ENCODE peak calls at places on chromosomes 5 and 9, in eight cellular contexts. One of them, this sample, is unnamed.

GRCh38 chr9:36118706-36119105 is 17.8 kb upstream of the GLIPR2 start:
- DNase-seq in ovary: no peak
- DNase-seq in skeletal muscle cell: no peak
- DNase-seq in left ventricle myocardium superior: no peak
- DNase-seq in Daoy: no peak
- DNase-seq in fibroblast of the aortic adventitia: no peak
- DNase-seq in NCI-H510A: peak; percentile 53
- DNase-seq in T-helper 1 cell: no peak
- DNase-seq in this sample: no peak

GRCh38 chr9:17065062-17065461 is 69.8 kb upstream of the CNTLN start:
- DNase-seq in T-helper 1 cell: no peak
- DNase-seq in left ventricle myocardium superior: no peak
- DNase-seq in Daoy: peak; percentile 17
- DNase-seq in ovary: no peak
- DNase-seq in skeletal muscle cell: no peak
- DNase-seq in NCI-H510A: no peak
- DNase-seq in fibroblast of the aortic adventitia: peak; percentile 49
- DNase-seq in this sample: peak; percentile 48

GRCh38 chr9:117757566-117757965 is 53.4 kb downstream of the TLR4 start:
- DNase-seq in skeletal muscle cell: no peak
- DNase-seq in left ventricle myocardium superior: no peak
- DNase-seq in NCI-H510A: no peak
- DNase-seq in ovary: no peak
- DNase-seq in fibroblast of the aortic adventitia: no peak
- DNase-seq in T-helper 1 cell: no peak
- DNase-seq in Daoy: no peak
- DNase-seq in this sample: no peak

GRCh38 chr9:112890106-112891081 is at the start of gene SLC46A2:
- DNase-seq in NCI-H510A: no peak
- DNase-seq in fibroblast of the aortic adventitia: no peak
- DNase-seq in ovary: no peak
- DNase-seq in left ventricle myocardium superior: peak; percentile 68
- DNase-seq in Daoy: no peak
- DNase-seq in skeletal muscle cell: no peak
- DNase-seq in T-helper 1 cell: no peak
- DNase-seq in this sample: peak; percentile 29

GRCh38 chr9:104961238-104961637 is 33.3 kb upstream of the ABCA1 start:
- DNase-seq in skeletal muscle cell: peak; percentile 87
- DNase-seq in T-helper 1 cell: peak; percentile 20
- DNase-seq in NCI-H510A: peak; percentile 45
- DNase-seq in fibroblast of the aortic adventitia: no peak
- DNase-seq in left ventricle myocardium superior: no peak
- DNase-seq in ovary: no peak
- DNase-seq in Daoy: peak; percentile 91
- DNase-seq in this sample: no peak

GRCh38 chr9:81621111-81621510 is 68.2 kb downstream of the TLE1 start:
- DNase-seq in Daoy: no peak
- DNase-seq in NCI-H510A: no peak
- DNase-seq in ovary: no peak
- DNase-seq in skeletal muscle cell: no peak
- DNase-seq in fibroblast of the aortic adventitia: no peak
- DNase-seq in T-helper 1 cell: no peak
- DNase-seq in left ventricle myocardium superior: no peak
- DNase-seq in this sample: no peak

GRCh38 chr5:143605403-143606005 is 202.0 kb upstream of the NR3C1 start:
- DNase-seq in Daoy: no peak
- DNase-seq in NCI-H510A: no peak
- DNase-seq in left ventricle myocardium superior: no peak
- DNase-seq in skeletal muscle cell: no peak
- DNase-seq in T-helper 1 cell: no peak
- DNase-seq in fibroblast of the aortic adventitia: peak; percentile 35
- DNase-seq in ovary: no peak
- DNase-seq in this sample: no peak

GRCh38 chr9:95783426-95783975 is 92.0 kb upstream of the ERCC6L2 start:
- DNase-seq in T-helper 1 cell: no peak
- DNase-seq in fibroblast of the aortic adventitia: no peak
- DNase-seq in skeletal muscle cell: peak; percentile 56
- DNase-seq in ovary: no peak
- DNase-seq in NCI-H510A: no peak
- DNase-seq in left ventricle myocardium superior: no peak
- DNase-seq in Daoy: peak; percentile 94
- DNase-seq in this sample: no peak

GRCh38 chr9:86854898-86855523 is 92.3 kb downstream of the GAS1 start:
- DNase-seq in T-helper 1 cell: no peak
- DNase-seq in NCI-H510A: no peak
- DNase-seq in fibroblast of the aortic adventitia: peak; percentile 77
- DNase-seq in Daoy: peak; percentile 93
- DNase-seq in ovary: peak; percentile 73
- DNase-seq in left ventricle myocardium superior: no peak
- DNase-seq in skeletal muscle cell: peak; percentile 88
- DNase-seq in this sample: no peak

GRCh38 chr5:10355071-10355889 is 1.8 kb downstream of the MARCHF6 start:
- DNase-seq in ovary: no peak
- DNase-seq in NCI-H510A: no peak
- DNase-seq in T-helper 1 cell: no peak
- DNase-seq in Daoy: peak; percentile 15
- DNase-seq in skeletal muscle cell: no peak
- DNase-seq in fibroblast of the aortic adventitia: peak; percentile 57
- DNase-seq in left ventricle myocardium superior: no peak
- DNase-seq in this sample: no peak

GRCh38 chr9:113626735-113627495 is 163.4 kb downstream of the RGS3 start:
- DNase-seq in T-helper 1 cell: no peak
- DNase-seq in skeletal muscle cell: no peak
- DNase-seq in left ventricle myocardium superior: peak; percentile 66
- DNase-seq in Daoy: no peak
- DNase-seq in ovary: no peak
- DNase-seq in NCI-H510A: no peak
- DNase-seq in fibroblast of the aortic adventitia: peak; percentile 39
- DNase-seq in this sample: peak; percentile 52

GRCh38 chr9:118321823-118322222 is 617.6 kb downstream of the TLR4 start:
- DNase-seq in NCI-H510A: no peak
- DNase-seq in ovary: no peak
- DNase-seq in Daoy: no peak
- DNase-seq in T-helper 1 cell: no peak
- DNase-seq in skeletal muscle cell: no peak
- DNase-seq in left ventricle myocardium superior: no peak
- DNase-seq in fibroblast of the aortic adventitia: no peak
- DNase-seq in this sample: no peak

GRCh38 chr9:127915801-127916664 is 808 bp downstream of the ST6GALNAC4 start:
- DNase-seq in skeletal muscle cell: no peak
- DNase-seq in ovary: peak; percentile 36
- DNase-seq in Daoy: no peak
- DNase-seq in left ventricle myocardium superior: no peak
- DNase-seq in T-helper 1 cell: no peak
- DNase-seq in fibroblast of the aortic adventitia: no peak
- DNase-seq in NCI-H510A: no peak
- DNase-seq in this sample: peak; percentile 26

GRCh38 chr9:131737426-131737825 is 2.5 kb downstream of the RAPGEF1 start:
- DNase-seq in left ventricle myocardium superior: no peak
- DNase-seq in T-helper 1 cell: no peak
- DNase-seq in Daoy: no peak
- DNase-seq in fibroblast of the aortic adventitia: no peak
- DNase-seq in ovary: no peak
- DNase-seq in NCI-H510A: no peak
- DNase-seq in skeletal muscle cell: no peak
- DNase-seq in this sample: no peak

GRCh38 chr9:115494393-115494792 is 376.4 kb upstream of the TNC start:
- DNase-seq in Daoy: no peak
- DNase-seq in fibroblast of the aortic adventitia: no peak
- DNase-seq in left ventricle myocardium superior: no peak
- DNase-seq in ovary: no peak
- DNase-seq in T-helper 1 cell: no peak
- DNase-seq in NCI-H510A: no peak
- DNase-seq in skeletal muscle cell: no peak
- DNase-seq in this sample: no peak

GRCh38 chr9:131278421-131279111 is 2.3 kb upstream of the FAM78A start:
- DNase-seq in skeletal muscle cell: no peak
- DNase-seq in left ventricle myocardium superior: no peak
- DNase-seq in fibroblast of the aortic adventitia: no peak
- DNase-seq in NCI-H510A: no peak
- DNase-seq in ovary: no peak
- DNase-seq in T-helper 1 cell: peak; percentile 20
- DNase-seq in Daoy: no peak
- DNase-seq in this sample: no peak

GRCh38 chr5:86500947-86501346 is 116.8 kb upstream of the COX7C start:
- DNase-seq in fibroblast of the aortic adventitia: no peak
- DNase-seq in Daoy: peak; percentile 7
- DNase-seq in T-helper 1 cell: no peak
- DNase-seq in NCI-H510A: no peak
- DNase-seq in skeletal muscle cell: no peak
- DNase-seq in ovary: no peak
- DNase-seq in left ventricle myocardium superior: no peak
- DNase-seq in this sample: no peak

GRCh38 chr5:14726066-14726838 is 61.7 kb downstream of the OTULIN start:
- DNase-seq in Daoy: no peak
- DNase-seq in ovary: no peak
- DNase-seq in fibroblast of the aortic adventitia: no peak
- DNase-seq in skeletal muscle cell: no peak
- DNase-seq in T-helper 1 cell: no peak
- DNase-seq in left ventricle myocardium superior: no peak
- DNase-seq in NCI-H510A: no peak
- DNase-seq in this sample: no peak

GRCh38 chr9:118990949-118991348 is 378.3 kb downstream of the BRINP1 start:
- DNase-seq in fibroblast of the aortic adventitia: no peak
- DNase-seq in NCI-H510A: no peak
- DNase-seq in skeletal muscle cell: no peak
- DNase-seq in Daoy: no peak
- DNase-seq in left ventricle myocardium superior: peak; percentile 18
- DNase-seq in T-helper 1 cell: no peak
- DNase-seq in ovary: no peak
- DNase-seq in this sample: no peak

GRCh38 chr9:109062543-109062942 is 49.2 kb upstream of the CTNNAL1 start:
- DNase-seq in NCI-H510A: no peak
- DNase-seq in left ventricle myocardium superior: no peak
- DNase-seq in Daoy: no peak
- DNase-seq in ovary: no peak
- DNase-seq in skeletal muscle cell: no peak
- DNase-seq in fibroblast of the aortic adventitia: no peak
- DNase-seq in T-helper 1 cell: no peak
- DNase-seq in this sample: no peak